ENCODE peak calls at places on chromosomes 11 and 22, in ten cellular contexts. M is mucosa of descending colon; U is kidney; Q is AG08396; G is GM12865; S is fibroblast of mammary gland; H is HT-29; F is activated CD4-positive, CD25-positive, alpha-beta regulatory T cell treated with anti-CD3 and anti-CD28 coated beads, Interleukin-2, amount 50 U/mL, for 72 hours; P is RWPE1; I is aorta. T is an unnamed sample.

GRCh38 chr11:69513196-69513595 is 31.7 kb downstream of the LINC01488 start:
- DNase-seq in M (no peak), U (no peak), Q (no peak), G (no peak), S (no peak), H (no peak), F (no peak), P (no peak), I (no peak), T (no peak)

GRCh38 chr11:122287401-122287800 is 171.4 kb upstream of the BLID start:
- DNase-seq in M (no peak), U (no peak), Q (no peak), G (no peak), S (no peak), H (no peak), F (no peak), P (no peak), I (no peak), T (no peak)

GRCh38 chr22:44807915-44808690 is 55.7 kb downstream of the ARHGAP8 start:
- DNase-seq in M (no peak), U (peak), Q (no peak), G (no peak), S (no peak), H (no peak), F (no peak), P (no peak), I (no peak), T (no peak)

GRCh38 chr22:40181323-40181722 is 3.6 kb downstream of the TNRC6B start:
- DNase-seq in M (peak), U (no peak), Q (no peak), G (no peak), S (no peak), H (no peak), F (no peak), P (no peak), I (no peak), T (no peak)

GRCh38 chr11:118290923-118291322 is 13.6 kb upstream of the CD3E start:
- DNase-seq in M (peak), U (no peak), Q (no peak), G (peak), S (peak), H (peak), F (no peak), P (peak), I (no peak), T (peak)

GRCh38 chr11:130407978-130408377 is 20.4 kb downstream of the ADAMTS8 start:
- DNase-seq in M (no peak), U (no peak), Q (peak), G (no peak), S (peak), H (no peak), F (no peak), P (peak), I (peak), T (peak)

GRCh38 chr11:88972210-88972609 is 93.6 kb downstream of the GRM5 start:
- DNase-seq in M (no peak), U (no peak), Q (no peak), G (no peak), S (no peak), H (no peak), F (no peak), P (no peak), I (no peak), T (no peak)

GRCh38 chr11:95917188-95918036 is 6.5 kb downstream of the MTMR2 start:
- DNase-seq in M (no peak), U (no peak), Q (no peak), G (no peak), S (no peak), H (peak), F (no peak), P (peak), I (no peak), T (peak)

GRCh38 chr11:33598426-33599069 is 102.1 kb downstream of the C11orf91 start:
- DNase-seq in M (no peak), U (no peak), Q (no peak), G (peak), S (peak), H (peak), F (no peak), P (no peak), I (no peak), T (no peak)